ENCODE peak calls at places on chromosomes 2 and 18, in six cellular contexts. U, N, P, H, I and Z are unnamed samples. For H3K36me3 and H3K27me3, the result is how much of the 10 kb centered on the place peaks cover.

GRCh38 chr2:99880148-99880983 is 262.0 kb downstream of the AFF3 start:
- DNase-seq in U (no peak), N (no peak), P (no peak), H (peak), I (no peak), Z (no peak)

GRCh38 chr2:146128216-146128615 is 1608.3 kb upstream of the ZEB2 start:
- DNase-seq in U (no peak), N (no peak), P (no peak), H (no peak), I (no peak), Z (no peak)

GRCh38 chr18:48828713-48829442 is 121.9 kb downstream of the SMAD7 start:
- DNase-seq in U (no peak), N (no peak), P (peak), H (no peak), I (no peak), Z (no peak)

GRCh38 chr2:46367286-46367685 is 70.1 kb downstream of the EPAS1 start:
- DNase-seq in U (no peak), N (no peak), P (no peak), H (no peak), I (no peak), Z (no peak)

GRCh38 chr2:152447897-152448296 is 112.9 kb downstream of the FMNL2 start:
- DNase-seq in U (no peak), N (no peak), P (no peak), H (peak), I (no peak), Z (no peak)

GRCh38 chr2:220701115-220701514 is 871.0 kb downstream of the EPHA4 start:
- DNase-seq in U (no peak), N (no peak), P (no peak), H (peak), I (no peak), Z (no peak)

GRCh38 chr2:222837643-222838056 is 23.2 kb upstream of the ACSL3 start:
- DNase-seq in U (no peak), N (no peak), P (no peak), H (peak), I (no peak), Z (no peak)

GRCh38 chr2:109428281-109428680 is 185.5 kb downstream of the SEPTIN10 start:
- DNase-seq in U (no peak), N (no peak), P (peak), H (no peak), I (no peak), Z (no peak)

GRCh38 chr2:191166111-191166755 is 15.4 kb upstream of the STAT4 start:
- DNase-seq in U (no peak), N (no peak), P (no peak), H (peak), I (no peak), Z (no peak)

GRCh38 chr2:105934467-105934866 is 189.8 kb downstream of the NCK2 start:
- DNase-seq in U (no peak), N (peak), P (no peak), H (no peak), I (no peak), Z (peak)

GRCh38 chr18:29653816-29654215 is 1388.7 kb downstream of the DSC3 start:
- DNase-seq in U (no peak), N (no peak), P (no peak), H (no peak), I (no peak), Z (no peak)

DNA sequence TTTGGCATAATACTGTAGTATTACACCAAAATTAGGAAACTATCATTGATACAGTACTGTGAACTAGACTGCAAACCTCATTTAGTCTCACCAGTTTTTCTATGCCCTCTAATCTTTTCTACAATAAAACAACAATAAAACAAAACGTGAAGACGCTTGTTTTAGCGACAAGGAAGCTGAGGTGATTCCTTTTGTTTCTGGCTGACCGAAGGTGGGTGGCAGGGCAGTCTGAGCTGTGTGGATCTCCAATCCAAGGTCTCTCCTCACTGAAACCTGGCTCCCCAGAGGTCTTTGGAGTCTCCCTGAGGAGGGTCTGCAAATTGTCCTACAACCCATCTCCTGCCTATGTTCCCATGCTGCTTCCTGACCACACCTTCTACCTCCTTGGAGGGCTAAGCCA is 59.3 kb downstream of the ARMC9 start:
- DNase-seq in U (no peak), N (no peak), P (no peak), H (no peak), I (no peak), Z (no peak)
- H3K4me3 ChIP-seq in U (no peak), N (no peak), P (no peak), H (no peak), I (no peak), Z (no peak)

GRCh38 chr2:182732736-182733135 is 16.7 kb downstream of the DNAJC10 start:
- DNase-seq in U (no peak), N (no peak), P (no peak), H (no peak), I (no peak), Z (no peak)
- H3K36me3 ChIP-seq in U (under half), N (under half), P (half or more), H (under half), I (under half), Z (under half)

DNA sequence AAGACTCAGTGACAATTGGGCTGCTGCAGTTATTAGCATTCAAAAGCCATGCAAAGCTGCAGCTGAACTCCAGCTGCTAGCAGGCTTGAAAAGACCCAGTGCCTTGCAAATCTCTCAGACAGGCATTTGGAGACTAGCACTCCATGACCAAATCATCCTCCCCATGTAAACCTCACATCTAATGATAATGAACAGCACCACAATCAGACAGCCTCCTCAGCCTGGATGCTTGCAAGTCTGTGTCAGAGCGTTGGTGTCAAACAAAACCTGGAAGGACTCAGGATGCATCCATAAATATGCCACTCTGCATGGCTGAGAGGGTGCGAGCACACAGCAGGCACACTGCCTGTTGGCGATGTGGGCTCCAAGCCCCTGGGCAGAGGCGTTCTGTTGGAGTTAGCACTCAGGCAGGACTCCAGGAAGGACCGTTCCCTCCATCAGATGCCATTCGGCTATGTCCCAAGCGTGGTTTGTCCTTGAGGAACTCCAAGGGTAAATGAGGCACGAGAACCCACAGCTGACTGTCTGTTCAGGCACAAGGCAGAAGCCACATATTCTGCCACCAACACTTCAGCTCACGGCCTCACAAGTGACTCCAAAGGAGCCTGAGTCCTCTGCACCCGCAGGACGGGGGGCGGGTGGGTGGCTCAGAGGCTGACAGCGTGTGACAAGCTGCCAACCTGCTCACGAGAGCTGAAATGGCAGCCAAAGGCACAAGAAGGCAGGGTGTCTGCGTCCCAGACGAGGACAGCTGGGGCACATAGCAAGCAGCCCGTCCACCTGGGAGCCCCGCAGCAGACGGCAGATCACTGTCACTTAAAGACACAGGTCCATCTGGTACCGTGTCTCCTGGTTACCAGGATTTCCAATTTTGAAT is 183.8 kb downstream of the MYT1L start:
- DNase-seq in U (no peak), N (no peak), P (no peak), H (no peak), I (no peak), Z (no peak)
- H3K27me3 ChIP-seq in U (under half), N (under half), P (under half), H (under half), I (under half), Z (under half)

GRCh38 chr18:77068321-77068841 is 64.2 kb downstream of the MBP start:
- DNase-seq in U (no peak), N (peak), P (no peak), H (peak), I (no peak), Z (no peak)
- H3K4me3 ChIP-seq in U (no peak), N (peak), P (no peak), H (no peak), I (no peak), Z (peak)

GRCh38 chr2:150601280-150602038 is 114.0 kb upstream of the RND3 start:
- DNase-seq in U (no peak), N (no peak), P (no peak), H (no peak), I (no peak), Z (no peak)
- H3K36me3 ChIP-seq in U (under half), N (under half), P (under half), H (under half), I (under half), Z (under half)

GRCh38 chr2:5698171-5698570 is 6.0 kb downstream of the SOX11 start:
- DNase-seq in U (no peak), N (no peak), P (no peak), H (no peak), I (no peak), Z (no peak)

GRCh38 chr2:5695641-5696350 is 3.6 kb downstream of the SOX11 start:
- DNase-seq in U (no peak), N (no peak), P (no peak), H (no peak), I (no peak), Z (no peak)

GRCh38 chr2:5697554-5697953 is 5.4 kb downstream of the SOX11 start:
- DNase-seq in U (no peak), N (no peak), P (no peak), H (no peak), I (no peak), Z (no peak)

GRCh38 chr2:5696351-5696740 is 4.2 kb downstream of the SOX11 start:
- DNase-seq in U (no peak), N (no peak), P (no peak), H (no peak), I (no peak), Z (no peak)

GRCh38 chr2:5696741-5697521 is 4.7 kb downstream of the SOX11 start:
- DNase-seq in U (no peak), N (no peak), P (peak), H (no peak), I (no peak), Z (no peak)
- H3K27me3 ChIP-seq in U (half or more), N (under half), P (half or more), H (under half), I (half or more), Z (under half)

GRCh38 chr2:88624477-88624876 is 2.8 kb downstream of the EIF2AK3 start:
- DNase-seq in U (no peak), N (no peak), P (no peak), H (no peak), I (no peak), Z (no peak)
- H3K4me3 ChIP-seq in U (no peak), N (no peak), P (peak), H (no peak), I (no peak), Z (no peak)

GRCh38 chr2:11215407-11215806 is 60.1 kb downstream of the SLC66A3 start:
- DNase-seq in U (no peak), N (no peak), P (no peak), H (no peak), I (no peak), Z (no peak)
- H3K36me3 ChIP-seq in U (under half), N (under half), P (half or more), H (under half), I (under half), Z (under half)